ENCODE peak calls at places on chromosome 13, in seven cellular contexts. One of them, this sample, is unnamed. For H3K27me3, the result is how much of the 10 kb centered on the place peaks cover.

GRCh38 chr13:26280295-26280694 is 26.4 kb downstream of the CDK8 start:
- DNase-seq in CD4-positive, alpha-beta memory T cell: no peak
- DNase-seq in right atrium auricular region: no peak
- DNase-seq in GM23248: peak
- DNase-seq in ovary: no peak
- DNase-seq in IMR-90: peak
- DNase-seq in bronchial epithelial cell: peak
- DNase-seq in this sample: peak

GRCh38 chr13:99307247-99307646 is at the start of gene GPR183:
- DNase-seq in CD4-positive, alpha-beta memory T cell: peak
- DNase-seq in right atrium auricular region: no peak
- DNase-seq in GM23248: peak
- DNase-seq in ovary: no peak
- DNase-seq in IMR-90: peak
- DNase-seq in bronchial epithelial cell: peak
- DNase-seq in this sample: peak

GRCh38 chr13:109572389-109572788 is 214.0 kb downstream of the IRS2 start:
- DNase-seq in CD4-positive, alpha-beta memory T cell: no peak
- DNase-seq in right atrium auricular region: no peak
- DNase-seq in GM23248: no peak
- DNase-seq in ovary: no peak
- DNase-seq in IMR-90: no peak
- DNase-seq in bronchial epithelial cell: no peak
- DNase-seq in this sample: no peak

GRCh38 chr13:31162151-31163008 is 676 bp upstream of the HSPH1 start:
- DNase-seq in CD4-positive, alpha-beta memory T cell: peak
- DNase-seq in right atrium auricular region: peak
- DNase-seq in GM23248: peak
- DNase-seq in ovary: peak
- DNase-seq in IMR-90: peak
- DNase-seq in bronchial epithelial cell: peak
- DNase-seq in this sample: peak

GRCh38 chr13:77222000-77222690 is 104.7 kb downstream of the MYCBP2 start:
- DNase-seq in CD4-positive, alpha-beta memory T cell: no peak
- DNase-seq in right atrium auricular region: no peak
- DNase-seq in GM23248: no peak
- DNase-seq in ovary: no peak
- DNase-seq in IMR-90: no peak
- DNase-seq in bronchial epithelial cell: peak
- DNase-seq in this sample: no peak

GRCh38 chr13:79867248-79867647 is 386.3 kb downstream of the NDFIP2 start:
- DNase-seq in CD4-positive, alpha-beta memory T cell: no peak
- DNase-seq in right atrium auricular region: no peak
- DNase-seq in GM23248: no peak
- DNase-seq in ovary: no peak
- DNase-seq in IMR-90: peak
- DNase-seq in bronchial epithelial cell: no peak
- DNase-seq in this sample: peak

GRCh38 chr13:26050568-26051230 is 1.1 kb downstream of the SHISA2 start:
- DNase-seq in CD4-positive, alpha-beta memory T cell: no peak
- DNase-seq in right atrium auricular region: no peak
- DNase-seq in GM23248: peak
- DNase-seq in ovary: no peak
- DNase-seq in IMR-90: no peak
- DNase-seq in bronchial epithelial cell: no peak
- DNase-seq in this sample: peak

GRCh38 chr13:21478881-21479808 is 20.0 kb upstream of the ZDHHC20 start:
- DNase-seq in CD4-positive, alpha-beta memory T cell: peak
- DNase-seq in right atrium auricular region: no peak
- DNase-seq in GM23248: peak
- DNase-seq in ovary: peak
- DNase-seq in IMR-90: peak
- DNase-seq in bronchial epithelial cell: peak
- DNase-seq in this sample: peak

GRCh38 chr13:108427355-108427754 is 157.8 kb downstream of the TNFSF13B start:
- DNase-seq in CD4-positive, alpha-beta memory T cell: no peak
- DNase-seq in right atrium auricular region: no peak
- DNase-seq in GM23248: no peak
- DNase-seq in ovary: no peak
- DNase-seq in IMR-90: no peak
- DNase-seq in bronchial epithelial cell: peak
- DNase-seq in this sample: no peak

GRCh38 chr13:44401577-44401976 is 28.0 kb downstream of the SERP2 start:
- DNase-seq in CD4-positive, alpha-beta memory T cell: no peak
- DNase-seq in right atrium auricular region: no peak
- DNase-seq in GM23248: no peak
- DNase-seq in ovary: no peak
- DNase-seq in IMR-90: no peak
- DNase-seq in bronchial epithelial cell: no peak
- DNase-seq in this sample: no peak

GRCh38 chr13:37168922-37169321 is 63.5 kb upstream of the CSNK1A1L start:
- DNase-seq in CD4-positive, alpha-beta memory T cell: no peak
- DNase-seq in right atrium auricular region: no peak
- DNase-seq in GM23248: no peak
- DNase-seq in ovary: no peak
- DNase-seq in IMR-90: no peak
- DNase-seq in bronchial epithelial cell: no peak
- DNase-seq in this sample: no peak

GRCh38 chr13:113591750-113592149 is 7.2 kb downstream of the TFDP1 start:
- DNase-seq in CD4-positive, alpha-beta memory T cell: no peak
- DNase-seq in right atrium auricular region: no peak
- DNase-seq in GM23248: peak
- DNase-seq in ovary: no peak
- DNase-seq in IMR-90: no peak
- DNase-seq in bronchial epithelial cell: no peak
- DNase-seq in this sample: no peak

GRCh38 chr13:50993908-50994307 is 84.3 kb downstream of the RNASEH2B start:
- DNase-seq in CD4-positive, alpha-beta memory T cell: no peak
- DNase-seq in right atrium auricular region: no peak
- DNase-seq in GM23248: peak
- DNase-seq in ovary: no peak
- DNase-seq in IMR-90: no peak
- DNase-seq in bronchial epithelial cell: no peak
- DNase-seq in this sample: peak

GRCh38 chr13:101092985-101093384 is 323.3 kb downstream of the NALCN start:
- DNase-seq in CD4-positive, alpha-beta memory T cell: no peak
- DNase-seq in right atrium auricular region: no peak
- DNase-seq in GM23248: peak
- DNase-seq in ovary: no peak
- DNase-seq in IMR-90: peak
- DNase-seq in bronchial epithelial cell: peak
- DNase-seq in this sample: no peak

GRCh38 chr13:38350114-38350617 is 515 bp downstream of the UFM1 start:
- DNase-seq in CD4-positive, alpha-beta memory T cell: peak
- DNase-seq in right atrium auricular region: peak
- DNase-seq in GM23248: peak
- DNase-seq in ovary: peak
- DNase-seq in IMR-90: peak
- DNase-seq in bronchial epithelial cell: peak
- DNase-seq in this sample: peak

GRCh38 chr13:77398825-77399620 is 72.1 kb upstream of the MYCBP2 start:
- DNase-seq in CD4-positive, alpha-beta memory T cell: no peak
- DNase-seq in right atrium auricular region: no peak
- DNase-seq in GM23248: no peak
- DNase-seq in ovary: no peak
- DNase-seq in IMR-90: no peak
- DNase-seq in bronchial epithelial cell: no peak
- DNase-seq in this sample: no peak

GRCh38 chr13:105587786-105588185 is 947.7 kb downstream of the EFNB2 start:
- DNase-seq in CD4-positive, alpha-beta memory T cell: no peak
- DNase-seq in right atrium auricular region: no peak
- DNase-seq in GM23248: no peak
- DNase-seq in ovary: no peak
- DNase-seq in IMR-90: peak
- DNase-seq in bronchial epithelial cell: peak
- DNase-seq in this sample: no peak

GRCh38 chr13:79901336-79901735 is 420.4 kb downstream of the NDFIP2 start:
- DNase-seq in CD4-positive, alpha-beta memory T cell: no peak
- DNase-seq in right atrium auricular region: no peak
- DNase-seq in GM23248: peak
- DNase-seq in ovary: no peak
- DNase-seq in IMR-90: peak
- DNase-seq in bronchial epithelial cell: no peak
- DNase-seq in this sample: peak

GRCh38 chr13:98083936-98084335 is 59.0 kb upstream of the FARP1 start:
- DNase-seq in CD4-positive, alpha-beta memory T cell: no peak
- DNase-seq in right atrium auricular region: no peak
- DNase-seq in GM23248: peak
- DNase-seq in ovary: no peak
- DNase-seq in IMR-90: peak
- DNase-seq in bronchial epithelial cell: peak
- DNase-seq in this sample: no peak

GRCh38 chr13:29621401-29621800 is 25.9 kb upstream of the SLC7A1 start:
- DNase-seq in CD4-positive, alpha-beta memory T cell: no peak
- DNase-seq in right atrium auricular region: no peak
- DNase-seq in GM23248: peak
- DNase-seq in ovary: no peak
- DNase-seq in IMR-90: peak
- DNase-seq in bronchial epithelial cell: peak
- DNase-seq in this sample: peak

GRCh38 chr13:109271061-109271460 is 515.3 kb downstream of the IRS2 start:
- DNase-seq in CD4-positive, alpha-beta memory T cell: no peak
- DNase-seq in right atrium auricular region: no peak
- DNase-seq in GM23248: no peak
- DNase-seq in ovary: no peak
- DNase-seq in IMR-90: no peak
- DNase-seq in bronchial epithelial cell: no peak
- DNase-seq in this sample: no peak

GRCh38 chr13:109345433-109345941 is 440.9 kb downstream of the IRS2 start:
- DNase-seq in CD4-positive, alpha-beta memory T cell: no peak
- DNase-seq in right atrium auricular region: no peak
- DNase-seq in GM23248: peak
- DNase-seq in ovary: no peak
- DNase-seq in IMR-90: peak
- DNase-seq in bronchial epithelial cell: peak
- DNase-seq in this sample: peak

GRCh38 chr13:38824342-38824741 is 137.5 kb downstream of the FREM2 start:
- DNase-seq in CD4-positive, alpha-beta memory T cell: no peak
- DNase-seq in right atrium auricular region: no peak
- DNase-seq in GM23248: no peak
- DNase-seq in ovary: no peak
- DNase-seq in IMR-90: no peak
- DNase-seq in bronchial epithelial cell: peak
- DNase-seq in this sample: no peak

GRCh38 chr13:51742611-51743010 is 61.4 kb downstream of the DHRS12 start:
- DNase-seq in CD4-positive, alpha-beta memory T cell: no peak
- DNase-seq in right atrium auricular region: no peak
- DNase-seq in GM23248: no peak
- DNase-seq in ovary: peak
- DNase-seq in IMR-90: no peak
- DNase-seq in bronchial epithelial cell: no peak
- DNase-seq in this sample: no peak

DNA sequence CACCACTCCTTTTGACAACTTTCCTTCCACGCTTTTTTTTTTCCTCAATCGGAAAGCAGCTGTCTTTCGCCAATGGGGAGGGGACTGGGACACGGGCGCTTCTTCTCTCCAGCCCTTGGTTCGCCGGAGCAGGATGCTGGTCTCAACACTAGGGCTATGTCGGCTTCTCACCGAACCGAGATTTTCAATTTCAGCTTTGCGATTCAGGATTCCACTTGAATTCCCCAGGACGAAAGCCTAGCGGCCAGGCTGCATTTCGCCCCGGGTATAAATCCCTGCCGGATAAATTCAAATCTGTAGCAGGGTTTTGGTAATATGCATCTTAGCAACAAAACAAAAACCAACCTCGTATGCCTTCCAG is 7.9 kb downstream of the POU4F1 start:
- DNase-seq in CD4-positive, alpha-beta memory T cell: no peak
- DNase-seq in right atrium auricular region: no peak
- DNase-seq in GM23248: no peak
- DNase-seq in ovary: no peak
- DNase-seq in IMR-90: no peak
- DNase-seq in bronchial epithelial cell: no peak
- DNase-seq in this sample: no peak
- H3K4me3 ChIP-seq in CD4-positive, alpha-beta memory T cell: no peak
- H3K4me3 ChIP-seq in right atrium auricular region: peak
- H3K4me3 ChIP-seq in GM23248: no peak
- H3K4me3 ChIP-seq in ovary: no peak
- H3K4me3 ChIP-seq in IMR-90: no peak
- H3K4me3 ChIP-seq in bronchial epithelial cell: no peak
- H3K4me3 ChIP-seq in this sample: no peak

GRCh38 chr13:94967183-94968039 is 255.1 kb upstream of the SOX21 start:
- DNase-seq in CD4-positive, alpha-beta memory T cell: no peak
- DNase-seq in right atrium auricular region: no peak
- DNase-seq in GM23248: peak
- DNase-seq in ovary: peak
- DNase-seq in IMR-90: no peak
- DNase-seq in bronchial epithelial cell: no peak
- DNase-seq in this sample: peak
- H3K27me3 ChIP-seq in CD4-positive, alpha-beta memory T cell: under half
- H3K27me3 ChIP-seq in right atrium auricular region: under half
- H3K27me3 ChIP-seq in GM23248: half or more
- H3K27me3 ChIP-seq in ovary: under half
- H3K27me3 ChIP-seq in IMR-90: under half
- H3K27me3 ChIP-seq in bronchial epithelial cell: under half
- H3K27me3 ChIP-seq in this sample: half or more

DNA sequence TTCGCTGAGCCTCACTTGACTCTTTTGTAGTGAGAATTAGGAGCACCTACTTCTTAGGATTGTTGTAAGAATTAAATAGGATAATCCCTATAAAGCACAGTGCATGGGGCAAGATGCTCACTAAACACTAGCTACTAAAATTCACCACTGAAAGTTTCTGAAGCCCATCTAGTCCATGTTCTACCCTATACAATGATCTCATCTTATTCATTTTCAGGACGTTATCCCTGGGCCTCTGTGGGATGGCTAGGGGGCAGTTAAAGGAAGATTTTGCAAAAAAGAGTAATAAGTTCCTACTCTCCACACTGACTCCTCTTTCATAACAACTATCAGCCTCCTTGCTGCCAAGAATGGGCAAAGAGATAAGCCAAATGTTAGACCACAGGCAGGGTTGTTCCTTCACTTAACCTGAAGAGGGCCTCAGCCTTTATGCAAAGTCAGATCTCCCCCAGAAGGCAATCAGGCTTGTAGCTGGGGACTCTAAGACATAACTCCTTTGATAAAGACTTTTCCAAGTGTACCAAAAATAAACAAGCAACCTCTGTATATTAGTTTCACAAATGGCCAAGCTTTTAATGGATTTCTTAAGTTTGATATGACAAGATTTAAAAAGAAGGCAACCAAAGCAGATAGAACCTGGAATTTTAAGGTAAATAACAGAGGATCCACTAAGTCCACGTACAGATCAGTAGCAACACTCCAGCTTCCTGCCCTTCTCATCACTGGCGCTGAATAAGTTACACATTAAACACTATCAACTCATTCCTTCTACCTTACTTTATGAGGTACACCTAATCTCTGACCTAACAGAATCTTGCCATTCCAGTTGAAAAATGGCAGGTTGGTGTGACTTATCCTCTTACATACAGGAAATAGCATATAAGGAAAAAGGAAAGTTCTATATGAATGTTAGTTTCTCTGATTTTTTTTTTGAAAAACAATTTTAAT is 44.4 kb downstream of the ELF1 start:
- DNase-seq in CD4-positive, alpha-beta memory T cell: peak
- DNase-seq in right atrium auricular region: no peak
- DNase-seq in GM23248: peak
- DNase-seq in ovary: no peak
- DNase-seq in IMR-90: peak
- DNase-seq in bronchial epithelial cell: peak
- DNase-seq in this sample: peak
- H3K4me3 ChIP-seq in CD4-positive, alpha-beta memory T cell: no peak
- H3K4me3 ChIP-seq in right atrium auricular region: no peak
- H3K4me3 ChIP-seq in GM23248: no peak
- H3K4me3 ChIP-seq in ovary: no peak
- H3K4me3 ChIP-seq in IMR-90: no peak
- H3K4me3 ChIP-seq in bronchial epithelial cell: no peak
- H3K4me3 ChIP-seq in this sample: no peak

GRCh38 chr13:41459754-41460111 is 2.4 kb downstream of the RGCC start:
- DNase-seq in CD4-positive, alpha-beta memory T cell: peak
- DNase-seq in right atrium auricular region: no peak
- DNase-seq in GM23248: peak
- DNase-seq in ovary: no peak
- DNase-seq in IMR-90: no peak
- DNase-seq in bronchial epithelial cell: no peak
- DNase-seq in this sample: no peak
- H3K27me3 ChIP-seq in CD4-positive, alpha-beta memory T cell: under half
- H3K27me3 ChIP-seq in right atrium auricular region: under half
- H3K27me3 ChIP-seq in GM23248: under half
- H3K27me3 ChIP-seq in ovary: under half
- H3K27me3 ChIP-seq in IMR-90: under half
- H3K27me3 ChIP-seq in bronchial epithelial cell: under half
- H3K27me3 ChIP-seq in this sample: under half